ENCODE peak calls at places on chromosomes 1 and 21, in four cellular contexts. One of them, this sample, is unnamed.

GRCh38 chr1:119140177-119141019 is at the start of gene WARS2:
- DNase-seq in CD4-positive, alpha-beta memory T cell: peak
- DNase-seq in GM03348: peak
- DNase-seq in stimulated activated CD8-positive, alpha-beta memory T cell treated with anti-CD3 and anti-CD28 coated beads, Interleukin-7, amount 100 ng/mL, for 1 hour: peak
- DNase-seq in this sample: peak

GRCh38 chr1:50422946-50423669 is at the start of gene DMRTA2:
- DNase-seq in GM03348: peak
- DNase-seq in CD4-positive, alpha-beta memory T cell: no peak
- DNase-seq in stimulated activated CD8-positive, alpha-beta memory T cell treated with anti-CD3 and anti-CD28 coated beads, Interleukin-7, amount 100 ng/mL, for 1 hour: no peak
- DNase-seq in this sample: peak

GRCh38 chr1:228108055-228108690 is 926 bp downstream of the MRPL55 start:
- DNase-seq in GM03348: no peak
- DNase-seq in CD4-positive, alpha-beta memory T cell: no peak
- DNase-seq in stimulated activated CD8-positive, alpha-beta memory T cell treated with anti-CD3 and anti-CD28 coated beads, Interleukin-7, amount 100 ng/mL, for 1 hour: no peak
- DNase-seq in this sample: peak

GRCh38 chr1:186487163-186487562 is 26.2 kb upstream of the PDC start:
- DNase-seq in GM03348: no peak
- DNase-seq in CD4-positive, alpha-beta memory T cell: no peak
- DNase-seq in stimulated activated CD8-positive, alpha-beta memory T cell treated with anti-CD3 and anti-CD28 coated beads, Interleukin-7, amount 100 ng/mL, for 1 hour: no peak
- DNase-seq in this sample: no peak

GRCh38 chr1:220457982-220458381 is 70.0 kb upstream of the MARK1 start:
- DNase-seq in CD4-positive, alpha-beta memory T cell: no peak
- DNase-seq in stimulated activated CD8-positive, alpha-beta memory T cell treated with anti-CD3 and anti-CD28 coated beads, Interleukin-7, amount 100 ng/mL, for 1 hour: no peak
- DNase-seq in GM03348: no peak
- DNase-seq in this sample: no peak

GRCh38 chr1:19395678-19396192 is 83.6 kb downstream of the SLC66A1 start:
- DNase-seq in GM03348: peak
- DNase-seq in stimulated activated CD8-positive, alpha-beta memory T cell treated with anti-CD3 and anti-CD28 coated beads, Interleukin-7, amount 100 ng/mL, for 1 hour: no peak
- DNase-seq in CD4-positive, alpha-beta memory T cell: no peak
- DNase-seq in this sample: no peak

GRCh38 chr1:180098242-180098995 is 56.2 kb upstream of the QSOX1 start:
- DNase-seq in stimulated activated CD8-positive, alpha-beta memory T cell treated with anti-CD3 and anti-CD28 coated beads, Interleukin-7, amount 100 ng/mL, for 1 hour: no peak
- DNase-seq in CD4-positive, alpha-beta memory T cell: no peak
- DNase-seq in GM03348: peak
- DNase-seq in this sample: no peak

GRCh38 chr1:206899717-206900116 is 2.5 kb downstream of the IL24 start:
- DNase-seq in CD4-positive, alpha-beta memory T cell: no peak
- DNase-seq in stimulated activated CD8-positive, alpha-beta memory T cell treated with anti-CD3 and anti-CD28 coated beads, Interleukin-7, amount 100 ng/mL, for 1 hour: no peak
- DNase-seq in GM03348: no peak
- DNase-seq in this sample: no peak

GRCh38 chr21:33121715-33122475 is 52.0 kb downstream of the OLIG1 start:
- DNase-seq in CD4-positive, alpha-beta memory T cell: no peak
- DNase-seq in stimulated activated CD8-positive, alpha-beta memory T cell treated with anti-CD3 and anti-CD28 coated beads, Interleukin-7, amount 100 ng/mL, for 1 hour: no peak
- DNase-seq in GM03348: peak
- DNase-seq in this sample: no peak

GRCh38 chr1:211359876-211360275 is 33.2 kb downstream of the TRAF5 start:
- DNase-seq in GM03348: no peak
- DNase-seq in CD4-positive, alpha-beta memory T cell: no peak
- DNase-seq in stimulated activated CD8-positive, alpha-beta memory T cell treated with anti-CD3 and anti-CD28 coated beads, Interleukin-7, amount 100 ng/mL, for 1 hour: no peak
- DNase-seq in this sample: no peak

GRCh38 chr21:16534408-16535099 is 804.8 kb downstream of the USP25 start:
- DNase-seq in stimulated activated CD8-positive, alpha-beta memory T cell treated with anti-CD3 and anti-CD28 coated beads, Interleukin-7, amount 100 ng/mL, for 1 hour: no peak
- DNase-seq in CD4-positive, alpha-beta memory T cell: no peak
- DNase-seq in GM03348: peak
- DNase-seq in this sample: peak

GRCh38 chr1:198858026-198858425 is 219.2 kb downstream of the PTPRC start:
- DNase-seq in GM03348: no peak
- DNase-seq in stimulated activated CD8-positive, alpha-beta memory T cell treated with anti-CD3 and anti-CD28 coated beads, Interleukin-7, amount 100 ng/mL, for 1 hour: no peak
- DNase-seq in CD4-positive, alpha-beta memory T cell: no peak
- DNase-seq in this sample: no peak

GRCh38 chr1:218336353-218336752 is 8.8 kb upstream of the TGFB2 start:
- DNase-seq in stimulated activated CD8-positive, alpha-beta memory T cell treated with anti-CD3 and anti-CD28 coated beads, Interleukin-7, amount 100 ng/mL, for 1 hour: no peak
- DNase-seq in CD4-positive, alpha-beta memory T cell: no peak
- DNase-seq in GM03348: no peak
- DNase-seq in this sample: no peak

GRCh38 chr1:47972864-47973437 is 24.2 kb downstream of the TRABD2B start:
- DNase-seq in GM03348: no peak
- DNase-seq in CD4-positive, alpha-beta memory T cell: no peak
- DNase-seq in stimulated activated CD8-positive, alpha-beta memory T cell treated with anti-CD3 and anti-CD28 coated beads, Interleukin-7, amount 100 ng/mL, for 1 hour: no peak
- DNase-seq in this sample: no peak

GRCh38 chr1:51058863-51059262 is 43.2 kb upstream of the C1orf185 start:
- DNase-seq in GM03348: peak
- DNase-seq in stimulated activated CD8-positive, alpha-beta memory T cell treated with anti-CD3 and anti-CD28 coated beads, Interleukin-7, amount 100 ng/mL, for 1 hour: no peak
- DNase-seq in CD4-positive, alpha-beta memory T cell: no peak
- DNase-seq in this sample: no peak

GRCh38 chr1:242225770-242226573 is 227.1 kb upstream of the MAP1LC3C start:
- DNase-seq in GM03348: no peak
- DNase-seq in stimulated activated CD8-positive, alpha-beta memory T cell treated with anti-CD3 and anti-CD28 coated beads, Interleukin-7, amount 100 ng/mL, for 1 hour: no peak
- DNase-seq in CD4-positive, alpha-beta memory T cell: no peak
- DNase-seq in this sample: no peak

GRCh38 chr1:199447906-199448305 is 579.6 kb upstream of the NR5A2 start:
- DNase-seq in stimulated activated CD8-positive, alpha-beta memory T cell treated with anti-CD3 and anti-CD28 coated beads, Interleukin-7, amount 100 ng/mL, for 1 hour: no peak
- DNase-seq in GM03348: no peak
- DNase-seq in CD4-positive, alpha-beta memory T cell: no peak
- DNase-seq in this sample: no peak

GRCh38 chr1:4169991-4170390 is 269.9 kb upstream of the C1orf174 start:
- DNase-seq in stimulated activated CD8-positive, alpha-beta memory T cell treated with anti-CD3 and anti-CD28 coated beads, Interleukin-7, amount 100 ng/mL, for 1 hour: no peak
- DNase-seq in GM03348: no peak
- DNase-seq in CD4-positive, alpha-beta memory T cell: no peak
- DNase-seq in this sample: no peak

GRCh38 chr1:114208106-114208505 is 54.4 kb upstream of the SYT6 start:
- DNase-seq in GM03348: no peak
- DNase-seq in stimulated activated CD8-positive, alpha-beta memory T cell treated with anti-CD3 and anti-CD28 coated beads, Interleukin-7, amount 100 ng/mL, for 1 hour: no peak
- DNase-seq in CD4-positive, alpha-beta memory T cell: no peak
- DNase-seq in this sample: no peak

GRCh38 chr1:155454096-155454495 is 108.5 kb downstream of the ASH1L start:
- DNase-seq in GM03348: no peak
- DNase-seq in stimulated activated CD8-positive, alpha-beta memory T cell treated with anti-CD3 and anti-CD28 coated beads, Interleukin-7, amount 100 ng/mL, for 1 hour: no peak
- DNase-seq in CD4-positive, alpha-beta memory T cell: no peak
- DNase-seq in this sample: no peak

GRCh38 chr1:84319662-84320061 is 18.2 kb downstream of the SAMD13 start:
- DNase-seq in CD4-positive, alpha-beta memory T cell: no peak
- DNase-seq in stimulated activated CD8-positive, alpha-beta memory T cell treated with anti-CD3 and anti-CD28 coated beads, Interleukin-7, amount 100 ng/mL, for 1 hour: no peak
- DNase-seq in GM03348: no peak
- DNase-seq in this sample: no peak

GRCh38 chr1:167365360-167365759 is 144.7 kb downstream of the POU2F1 start:
- DNase-seq in stimulated activated CD8-positive, alpha-beta memory T cell treated with anti-CD3 and anti-CD28 coated beads, Interleukin-7, amount 100 ng/mL, for 1 hour: no peak
- DNase-seq in GM03348: no peak
- DNase-seq in CD4-positive, alpha-beta memory T cell: no peak
- DNase-seq in this sample: no peak

GRCh38 chr1:212683357-212683722 is 16.3 kb downstream of the BATF3 start:
- DNase-seq in CD4-positive, alpha-beta memory T cell: no peak
- DNase-seq in stimulated activated CD8-positive, alpha-beta memory T cell treated with anti-CD3 and anti-CD28 coated beads, Interleukin-7, amount 100 ng/mL, for 1 hour: no peak
- DNase-seq in GM03348: no peak
- DNase-seq in this sample: no peak

GRCh38 chr1:3656450-3657095 is 4.3 kb downstream of the TP73 start:
- DNase-seq in GM03348: no peak
- DNase-seq in stimulated activated CD8-positive, alpha-beta memory T cell treated with anti-CD3 and anti-CD28 coated beads, Interleukin-7, amount 100 ng/mL, for 1 hour: no peak
- DNase-seq in CD4-positive, alpha-beta memory T cell: no peak
- DNase-seq in this sample: no peak

GRCh38 chr1:154186177-154186576 is 5.7 kb downstream of the TPM3 start:
- DNase-seq in GM03348: peak
- DNase-seq in stimulated activated CD8-positive, alpha-beta memory T cell treated with anti-CD3 and anti-CD28 coated beads, Interleukin-7, amount 100 ng/mL, for 1 hour: peak
- DNase-seq in CD4-positive, alpha-beta memory T cell: peak
- DNase-seq in this sample: no peak

GRCh38 chr1:45516465-45516864 is 5.2 kb downstream of the PRDX1 start:
- DNase-seq in CD4-positive, alpha-beta memory T cell: no peak
- DNase-seq in GM03348: no peak
- DNase-seq in stimulated activated CD8-positive, alpha-beta memory T cell treated with anti-CD3 and anti-CD28 coated beads, Interleukin-7, amount 100 ng/mL, for 1 hour: no peak
- DNase-seq in this sample: no peak

GRCh38 chr1:224694969-224695368 is 78.9 kb downstream of the CNIH3 start:
- DNase-seq in CD4-positive, alpha-beta memory T cell: no peak
- DNase-seq in stimulated activated CD8-positive, alpha-beta memory T cell treated with anti-CD3 and anti-CD28 coated beads, Interleukin-7, amount 100 ng/mL, for 1 hour: no peak
- DNase-seq in GM03348: no peak
- DNase-seq in this sample: no peak

GRCh38 chr1:47838562-47839459 is 158.4 kb downstream of the TRABD2B start:
- DNase-seq in GM03348: no peak
- DNase-seq in stimulated activated CD8-positive, alpha-beta memory T cell treated with anti-CD3 and anti-CD28 coated beads, Interleukin-7, amount 100 ng/mL, for 1 hour: no peak
- DNase-seq in CD4-positive, alpha-beta memory T cell: no peak
- DNase-seq in this sample: no peak

GRCh38 chr1:107327446-107327845 is 186.6 kb downstream of the NTNG1 start:
- DNase-seq in stimulated activated CD8-positive, alpha-beta memory T cell treated with anti-CD3 and anti-CD28 coated beads, Interleukin-7, amount 100 ng/mL, for 1 hour: no peak
- DNase-seq in GM03348: no peak
- DNase-seq in CD4-positive, alpha-beta memory T cell: no peak
- DNase-seq in this sample: no peak

GRCh38 chr1:178360421-178360820 is 136.3 kb downstream of the CLEC20A start:
- DNase-seq in CD4-positive, alpha-beta memory T cell: no peak
- DNase-seq in GM03348: no peak
- DNase-seq in stimulated activated CD8-positive, alpha-beta memory T cell treated with anti-CD3 and anti-CD28 coated beads, Interleukin-7, amount 100 ng/mL, for 1 hour: no peak
- DNase-seq in this sample: no peak

GRCh38 chr21:36908260-36908908 is 58.1 kb downstream of the HLCS start:
- DNase-seq in stimulated activated CD8-positive, alpha-beta memory T cell treated with anti-CD3 and anti-CD28 coated beads, Interleukin-7, amount 100 ng/mL, for 1 hour: no peak
- DNase-seq in CD4-positive, alpha-beta memory T cell: no peak
- DNase-seq in GM03348: no peak
- DNase-seq in this sample: no peak

GRCh38 chr1:2233997-2234761 is 6.1 kb downstream of the SKI start:
- DNase-seq in GM03348: peak
- DNase-seq in stimulated activated CD8-positive, alpha-beta memory T cell treated with anti-CD3 and anti-CD28 coated beads, Interleukin-7, amount 100 ng/mL, for 1 hour: peak
- DNase-seq in CD4-positive, alpha-beta memory T cell: peak
- DNase-seq in this sample: no peak

GRCh38 chr1:67831850-67832513 is 1.3 kb downstream of the GNG12 start:
- DNase-seq in CD4-positive, alpha-beta memory T cell: no peak
- DNase-seq in GM03348: peak
- DNase-seq in stimulated activated CD8-positive, alpha-beta memory T cell treated with anti-CD3 and anti-CD28 coated beads, Interleukin-7, amount 100 ng/mL, for 1 hour: no peak
- DNase-seq in this sample: peak

GRCh38 chr1:156813750-156814570 is 2.7 kb downstream of the SH2D2A start:
- DNase-seq in CD4-positive, alpha-beta memory T cell: peak
- DNase-seq in stimulated activated CD8-positive, alpha-beta memory T cell treated with anti-CD3 and anti-CD28 coated beads, Interleukin-7, amount 100 ng/mL, for 1 hour: peak
- DNase-seq in GM03348: peak
- DNase-seq in this sample: peak

GRCh38 chr1:70290248-70290647 is 64.3 kb downstream of the ANKRD13C start:
- DNase-seq in CD4-positive, alpha-beta memory T cell: no peak
- DNase-seq in stimulated activated CD8-positive, alpha-beta memory T cell treated with anti-CD3 and anti-CD28 coated beads, Interleukin-7, amount 100 ng/mL, for 1 hour: no peak
- DNase-seq in GM03348: no peak
- DNase-seq in this sample: no peak

This sample was measured in frontal cortex.